ENCODE peak calls at places on chromosomes 4 and X, in six cellular contexts. One of them, this sample, is unnamed.

GRCh38 chr4:21948347-21949072 is at the start of gene KCNIP4:
- ATAC-seq in A549: no peak
- ATAC-seq in HepG2: peak
- ATAC-seq in K562: no peak
- ATAC-seq in GM12878: no peak
- ATAC-seq in upper lobe of left lung: no peak
- ATAC-seq in this sample: peak

GRCh38 chr4:185269286-185269685 is 59.9 kb downstream of the SNX25 start:
- ATAC-seq in GM12878: no peak
- ATAC-seq in HepG2: no peak
- ATAC-seq in upper lobe of left lung: no peak
- ATAC-seq in K562: no peak
- ATAC-seq in A549: no peak
- ATAC-seq in this sample: no peak

GRCh38 chr4:25350561-25350960 is 26.5 kb upstream of the ANAPC4 start:
- ATAC-seq in GM12878: no peak
- ATAC-seq in A549: no peak
- ATAC-seq in upper lobe of left lung: no peak
- ATAC-seq in K562: no peak
- ATAC-seq in HepG2: no peak
- ATAC-seq in this sample: no peak

GRCh38 chrX:4876268-4876667 is 1162.8 kb upstream of the PRKX start:
- ATAC-seq in A549: no peak
- ATAC-seq in GM12878: no peak
- ATAC-seq in K562: no peak
- ATAC-seq in upper lobe of left lung: no peak
- ATAC-seq in HepG2: no peak
- ATAC-seq in this sample: peak

GRCh38 chr4:79852305-79852730 is 220.7 kb downstream of the ANTXR2 start:
- ATAC-seq in upper lobe of left lung: peak
- ATAC-seq in GM12878: no peak
- ATAC-seq in HepG2: peak
- ATAC-seq in K562: peak
- ATAC-seq in A549: no peak
- ATAC-seq in this sample: peak

GRCh38 chr4:21884615-21885014 is 64.0 kb downstream of the KCNIP4 start:
- ATAC-seq in K562: no peak
- ATAC-seq in upper lobe of left lung: no peak
- ATAC-seq in A549: no peak
- ATAC-seq in GM12878: no peak
- ATAC-seq in HepG2: no peak
- ATAC-seq in this sample: no peak

GRCh38 chrX:74613350-74614192 is 853 bp downstream of the RLIM start:
- ATAC-seq in upper lobe of left lung: no peak
- ATAC-seq in GM12878: peak
- ATAC-seq in K562: peak
- ATAC-seq in HepG2: peak
- ATAC-seq in A549: peak
- ATAC-seq in this sample: no peak

GRCh38 chr4:30863031-30863430 is 142.9 kb downstream of the PCDH7 start:
- ATAC-seq in K562: no peak
- ATAC-seq in upper lobe of left lung: no peak
- ATAC-seq in A549: no peak
- ATAC-seq in HepG2: no peak
- ATAC-seq in GM12878: no peak
- ATAC-seq in this sample: no peak

GRCh38 chr4:2731907-2732314 is 24.2 kb downstream of the TNIP2 start:
- ATAC-seq in HepG2: no peak
- ATAC-seq in GM12878: no peak
- ATAC-seq in A549: no peak
- ATAC-seq in K562: no peak
- ATAC-seq in upper lobe of left lung: peak
- ATAC-seq in this sample: no peak

GRCh38 chr4:140648716-140649115 is 80.0 kb upstream of the UCP1 start:
- ATAC-seq in K562: no peak
- ATAC-seq in GM12878: no peak
- ATAC-seq in upper lobe of left lung: no peak
- ATAC-seq in HepG2: no peak
- ATAC-seq in A549: no peak
- ATAC-seq in this sample: no peak

GRCh38 chrX:30489323-30489722 is 88.2 kb downstream of the TASL start:
- ATAC-seq in upper lobe of left lung: no peak
- ATAC-seq in A549: peak
- ATAC-seq in HepG2: peak
- ATAC-seq in K562: peak
- ATAC-seq in GM12878: peak
- ATAC-seq in this sample: no peak

GRCh38 chrX:43655961-43656494 is at the start of gene MAOA:
- ATAC-seq in HepG2: peak
- ATAC-seq in upper lobe of left lung: peak
- ATAC-seq in A549: no peak
- ATAC-seq in K562: no peak
- ATAC-seq in GM12878: no peak
- ATAC-seq in this sample: peak

GRCh38 chr4:25667931-25668557 is 12.4 kb downstream of the SLC34A2 start:
- ATAC-seq in GM12878: no peak
- ATAC-seq in HepG2: peak
- ATAC-seq in upper lobe of left lung: no peak
- ATAC-seq in A549: no peak
- ATAC-seq in K562: peak
- ATAC-seq in this sample: no peak

GRCh38 chr4:153252122-153252521 is 47.9 kb downstream of the TRIM2 start:
- ATAC-seq in HepG2: no peak
- ATAC-seq in K562: no peak
- ATAC-seq in upper lobe of left lung: no peak
- ATAC-seq in A549: no peak
- ATAC-seq in GM12878: peak
- ATAC-seq in this sample: no peak

GRCh38 chrX:154534526-154535322 is 11.9 kb downstream of the G6PD start:
- ATAC-seq in upper lobe of left lung: peak
- ATAC-seq in GM12878: peak
- ATAC-seq in HepG2: peak
- ATAC-seq in A549: peak
- ATAC-seq in K562: peak
- ATAC-seq in this sample: peak

GRCh38 chr4:99352602-99353580 is at the start of gene ADH1C:
- ATAC-seq in K562: no peak
- ATAC-seq in HepG2: peak
- ATAC-seq in GM12878: no peak
- ATAC-seq in upper lobe of left lung: no peak
- ATAC-seq in A549: no peak
- ATAC-seq in this sample: no peak

GRCh38 chr4:121696140-121696640 is 590 bp downstream of the ANXA5 start:
- ATAC-seq in HepG2: peak
- ATAC-seq in A549: peak
- ATAC-seq in K562: peak
- ATAC-seq in upper lobe of left lung: peak
- ATAC-seq in GM12878: peak
- ATAC-seq in this sample: peak

GRCh38 chr4:121693450-121693849 is 3.3 kb downstream of the ANXA5 start:
- ATAC-seq in K562: no peak
- ATAC-seq in GM12878: no peak
- ATAC-seq in HepG2: no peak
- ATAC-seq in A549: no peak
- ATAC-seq in upper lobe of left lung: no peak
- ATAC-seq in this sample: no peak

GRCh38 chr4:121697626-121698025 is 846 bp upstream of the ANXA5 start:
- ATAC-seq in GM12878: peak
- ATAC-seq in A549: no peak
- ATAC-seq in upper lobe of left lung: no peak
- ATAC-seq in K562: no peak
- ATAC-seq in HepG2: peak
- ATAC-seq in this sample: no peak

GRCh38 chr4:121698119-121698732 is 1.4 kb upstream of the ANXA5 start:
- ATAC-seq in HepG2: no peak
- ATAC-seq in upper lobe of left lung: no peak
- ATAC-seq in K562: no peak
- ATAC-seq in A549: no peak
- ATAC-seq in GM12878: no peak
- ATAC-seq in this sample: no peak

GRCh38 chr4:121696641-121697461 is at the start of gene ANXA5:
- ATAC-seq in A549: peak
- ATAC-seq in upper lobe of left lung: peak
- ATAC-seq in K562: peak
- ATAC-seq in GM12878: peak
- ATAC-seq in HepG2: peak
- ATAC-seq in this sample: peak
- TF ChIP-seq POLR2A in A549: peak
- TF ChIP-seq POLR2A in upper lobe of left lung: peak
- TF ChIP-seq POLR2A in K562: peak
- TF ChIP-seq POLR2A in GM12878: peak
- TF ChIP-seq POLR2A in HepG2: peak
- TF ChIP-seq POLR2A in this sample: peak

DNA sequence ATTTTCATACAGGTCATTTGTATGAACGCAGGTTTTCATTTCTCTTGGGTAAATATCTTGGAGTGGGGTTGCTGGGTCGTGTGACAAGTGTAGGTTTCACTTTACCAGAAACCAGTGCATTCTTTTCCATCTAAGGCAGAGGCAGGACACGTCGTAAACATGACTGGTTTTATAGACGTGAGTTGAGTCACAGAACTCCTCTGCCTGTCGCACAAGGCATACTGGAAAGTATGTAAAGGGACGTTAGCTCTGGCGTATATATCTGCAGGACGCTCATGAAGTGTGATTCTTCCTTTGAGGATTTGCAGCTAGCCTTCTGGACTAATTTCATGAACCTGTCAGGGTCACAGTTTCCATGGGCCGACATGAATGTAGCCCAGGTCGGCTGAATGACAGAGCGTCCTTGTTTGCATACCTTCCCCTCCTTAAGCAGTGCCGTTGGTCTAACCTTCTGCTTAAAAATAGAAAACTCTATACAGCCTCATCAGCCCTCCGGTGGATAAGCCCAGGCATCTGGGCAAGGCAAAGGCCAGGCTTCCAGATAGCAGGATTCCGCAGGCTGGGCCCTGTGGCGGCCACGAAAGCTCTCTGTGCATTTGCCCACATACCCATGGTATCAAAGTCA is 106.0 kb downstream of the GPR143 start:
- ATAC-seq in HepG2: no peak
- ATAC-seq in upper lobe of left lung: no peak
- ATAC-seq in A549: no peak
- ATAC-seq in GM12878: no peak
- ATAC-seq in K562: no peak
- ATAC-seq in this sample: no peak
- TF ChIP-seq EP300 in HepG2: no peak
- TF ChIP-seq EP300 in upper lobe of left lung: no peak
- TF ChIP-seq EP300 in A549: no peak
- TF ChIP-seq EP300 in GM12878: no peak
- TF ChIP-seq EP300 in K562: no peak
- TF ChIP-seq EP300 in this sample: no peak

DNA sequence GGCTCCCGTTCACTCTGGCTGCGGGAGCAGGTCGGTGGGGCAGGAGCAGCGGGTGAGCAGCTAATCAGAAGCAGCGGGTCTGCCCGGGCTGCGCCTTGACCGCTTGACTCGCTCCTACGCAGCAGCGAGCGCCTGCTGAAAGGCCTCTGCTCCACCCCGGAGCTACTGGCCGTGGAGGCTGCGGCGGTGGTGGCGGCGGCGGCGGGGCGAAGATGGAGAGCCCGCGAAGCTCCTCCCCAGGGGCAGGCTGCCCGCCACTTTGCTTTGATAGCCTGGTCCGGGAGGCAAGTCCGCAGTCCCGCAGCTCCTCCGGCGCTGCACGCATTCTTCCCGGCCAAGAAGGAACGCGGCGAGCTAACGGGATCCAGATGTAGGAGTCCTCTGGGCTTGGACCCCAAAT is 36.7 kb downstream of the PJA1 start:
- ATAC-seq in K562: peak
- ATAC-seq in upper lobe of left lung: no peak
- ATAC-seq in HepG2: no peak
- ATAC-seq in GM12878: no peak
- ATAC-seq in A549: no peak
- ATAC-seq in this sample: peak
- H3K4me3 ChIP-seq in K562: no peak
- H3K4me3 ChIP-seq in upper lobe of left lung: no peak
- H3K4me3 ChIP-seq in HepG2: no peak
- H3K4me3 ChIP-seq in GM12878: no peak
- H3K4me3 ChIP-seq in A549: no peak
- H3K4me3 ChIP-seq in this sample: peak

GRCh38 chrX:53686151-53686885 is at the start of gene HUWE1:
- ATAC-seq in GM12878: peak
- ATAC-seq in A549: peak
- ATAC-seq in K562: peak
- ATAC-seq in HepG2: peak
- ATAC-seq in upper lobe of left lung: peak
- ATAC-seq in this sample: peak
- TF ChIP-seq POLR2A in GM12878: peak
- TF ChIP-seq POLR2A in A549: peak
- TF ChIP-seq POLR2A in K562: peak
- TF ChIP-seq POLR2A in HepG2: peak
- TF ChIP-seq POLR2A in upper lobe of left lung: peak
- TF ChIP-seq POLR2A in this sample: no peak

GRCh38 chr4:123386608-123387007 is 10.0 kb upstream of the SPRY1 start:
- ATAC-seq in K562: no peak
- ATAC-seq in GM12878: no peak
- ATAC-seq in A549: no peak
- ATAC-seq in upper lobe of left lung: no peak
- ATAC-seq in HepG2: no peak
- ATAC-seq in this sample: no peak
- TF ChIP-seq EP300 in K562: no peak
- TF ChIP-seq EP300 in GM12878: no peak
- TF ChIP-seq EP300 in A549: no peak
- TF ChIP-seq EP300 in upper lobe of left lung: no peak
- TF ChIP-seq EP300 in HepG2: no peak
- TF ChIP-seq EP300 in this sample: no peak